ENCODE peak calls at places on chromosomes 5 and 9, in seven cellular contexts. One of them, this sample, is unnamed.

GRCh38 chr9:71783120-71783523 is 14.8 kb upstream of the CEMIP2 start:
- DNase-seq in MM.1S: no peak
- DNase-seq in SK-N-SH: no peak
- DNase-seq in GM23338: no peak
- DNase-seq in HCT116: no peak
- DNase-seq in PC-3: peak
- DNase-seq in OCI-LY7: peak
- DNase-seq in this sample: no peak

GRCh38 chr5:16192311-16192710 is 12.7 kb upstream of the MARCHF11 start:
- DNase-seq in MM.1S: peak
- DNase-seq in GM23338: no peak
- DNase-seq in SK-N-SH: no peak
- DNase-seq in PC-3: no peak
- DNase-seq in OCI-LY7: no peak
- DNase-seq in HCT116: no peak
- DNase-seq in this sample: no peak

GRCh38 chr9:36187414-36187813 is 3.3 kb upstream of the CLTA start:
- DNase-seq in GM23338: no peak
- DNase-seq in HCT116: no peak
- DNase-seq in MM.1S: peak
- DNase-seq in SK-N-SH: no peak
- DNase-seq in PC-3: no peak
- DNase-seq in OCI-LY7: no peak
- DNase-seq in this sample: peak

GRCh38 chr5:54656261-54656728 is 138.7 kb downstream of the SNX18 start:
- DNase-seq in MM.1S: no peak
- DNase-seq in PC-3: no peak
- DNase-seq in SK-N-SH: no peak
- DNase-seq in OCI-LY7: no peak
- DNase-seq in GM23338: no peak
- DNase-seq in HCT116: no peak
- DNase-seq in this sample: no peak

GRCh38 chr9:134171316-134172197 is 7.2 kb upstream of the RNU6ATAC start:
- DNase-seq in MM.1S: no peak
- DNase-seq in OCI-LY7: no peak
- DNase-seq in HCT116: no peak
- DNase-seq in PC-3: no peak
- DNase-seq in SK-N-SH: no peak
- DNase-seq in GM23338: no peak
- DNase-seq in this sample: peak

GRCh38 chr9:29511680-29512079 is 1938.4 kb upstream of the C9orf72 start:
- DNase-seq in GM23338: peak
- DNase-seq in SK-N-SH: no peak
- DNase-seq in MM.1S: no peak
- DNase-seq in HCT116: no peak
- DNase-seq in PC-3: no peak
- DNase-seq in OCI-LY7: no peak
- DNase-seq in this sample: no peak

GRCh38 chr9:115849679-115850412 is 303.7 kb upstream of the PAPPA start:
- DNase-seq in HCT116: no peak
- DNase-seq in MM.1S: peak
- DNase-seq in PC-3: no peak
- DNase-seq in SK-N-SH: no peak
- DNase-seq in OCI-LY7: no peak
- DNase-seq in GM23338: no peak
- DNase-seq in this sample: peak

GRCh38 chr5:176543428-176544182 is 5.5 kb upstream of the CDHR2 start:
- DNase-seq in HCT116: no peak
- DNase-seq in GM23338: peak
- DNase-seq in SK-N-SH: peak
- DNase-seq in OCI-LY7: peak
- DNase-seq in MM.1S: peak
- DNase-seq in PC-3: peak
- DNase-seq in this sample: peak

GRCh38 chr9:29958469-29958868 is 2385.2 kb upstream of the C9orf72 start:
- DNase-seq in HCT116: no peak
- DNase-seq in PC-3: no peak
- DNase-seq in OCI-LY7: no peak
- DNase-seq in GM23338: no peak
- DNase-seq in MM.1S: no peak
- DNase-seq in SK-N-SH: no peak
- DNase-seq in this sample: no peak

GRCh38 chr9:114899461-114899860 is 30.9 kb downstream of the TNFSF8 start:
- DNase-seq in SK-N-SH: no peak
- DNase-seq in MM.1S: no peak
- DNase-seq in OCI-LY7: no peak
- DNase-seq in PC-3: no peak
- DNase-seq in HCT116: no peak
- DNase-seq in GM23338: no peak
- DNase-seq in this sample: no peak

GRCh38 chr5:123047706-123048105 is 11.2 kb upstream of the PPIC start:
- DNase-seq in GM23338: no peak
- DNase-seq in SK-N-SH: no peak
- DNase-seq in HCT116: no peak
- DNase-seq in OCI-LY7: no peak
- DNase-seq in MM.1S: no peak
- DNase-seq in PC-3: no peak
- DNase-seq in this sample: no peak

GRCh38 chr5:76358-77169 is 15.4 kb upstream of the PLEKHG4B start:
- DNase-seq in SK-N-SH: no peak
- DNase-seq in MM.1S: no peak
- DNase-seq in GM23338: no peak
- DNase-seq in OCI-LY7: no peak
- DNase-seq in PC-3: no peak
- DNase-seq in HCT116: no peak
- DNase-seq in this sample: no peak

GRCh38 chr5:103464801-103465484 is 97.6 kb downstream of the NUDT12 start:
- DNase-seq in MM.1S: no peak
- DNase-seq in OCI-LY7: no peak
- DNase-seq in GM23338: peak
- DNase-seq in PC-3: peak
- DNase-seq in SK-N-SH: no peak
- DNase-seq in HCT116: no peak
- DNase-seq in this sample: no peak

GRCh38 chr5:112419596-112420110 is 576 bp upstream of the EPB41L4A start:
- DNase-seq in MM.1S: peak
- DNase-seq in HCT116: peak
- DNase-seq in GM23338: peak
- DNase-seq in SK-N-SH: peak
- DNase-seq in OCI-LY7: no peak
- DNase-seq in PC-3: no peak
- DNase-seq in this sample: peak

GRCh38 chr9:35903049-35903448 is 3.0 kb upstream of the HRCT1 start:
- DNase-seq in OCI-LY7: peak
- DNase-seq in HCT116: peak
- DNase-seq in GM23338: peak
- DNase-seq in MM.1S: peak
- DNase-seq in SK-N-SH: peak
- DNase-seq in PC-3: peak
- DNase-seq in this sample: peak

GRCh38 chr9:744790-745456 is 96.6 kb upstream of the DMRT1 start:
- DNase-seq in GM23338: no peak
- DNase-seq in HCT116: no peak
- DNase-seq in MM.1S: no peak
- DNase-seq in OCI-LY7: no peak
- DNase-seq in SK-N-SH: no peak
- DNase-seq in PC-3: no peak
- DNase-seq in this sample: no peak

GRCh38 chr9:27426717-27427645 is 97.1 kb upstream of the IFNK start:
- DNase-seq in MM.1S: no peak
- DNase-seq in HCT116: no peak
- DNase-seq in GM23338: peak
- DNase-seq in OCI-LY7: no peak
- DNase-seq in SK-N-SH: no peak
- DNase-seq in PC-3: peak
- DNase-seq in this sample: peak

GRCh38 chr9:82512724-82513123 is 524.2 kb downstream of the SPATA31D1 start:
- DNase-seq in MM.1S: no peak
- DNase-seq in HCT116: no peak
- DNase-seq in SK-N-SH: no peak
- DNase-seq in OCI-LY7: no peak
- DNase-seq in PC-3: no peak
- DNase-seq in GM23338: no peak
- DNase-seq in this sample: no peak

GRCh38 chr9:97647996-97648395 is 14.4 kb downstream of the NCBP1 start:
- DNase-seq in GM23338: no peak
- DNase-seq in PC-3: no peak
- DNase-seq in SK-N-SH: no peak
- DNase-seq in HCT116: no peak
- DNase-seq in OCI-LY7: no peak
- DNase-seq in MM.1S: no peak
- DNase-seq in this sample: no peak

GRCh38 chr9:134341306-134341705 is 15.1 kb downstream of the RXRA start:
- DNase-seq in OCI-LY7: no peak
- DNase-seq in GM23338: no peak
- DNase-seq in MM.1S: no peak
- DNase-seq in SK-N-SH: no peak
- DNase-seq in HCT116: no peak
- DNase-seq in PC-3: no peak
- DNase-seq in this sample: no peak

GRCh38 chr9:89740722-89741121 is 135.9 kb downstream of the GADD45G start:
- DNase-seq in PC-3: no peak
- DNase-seq in OCI-LY7: peak
- DNase-seq in HCT116: no peak
- DNase-seq in SK-N-SH: no peak
- DNase-seq in GM23338: no peak
- DNase-seq in MM.1S: peak
- DNase-seq in this sample: no peak

GRCh38 chr9:3243676-3244075 is 282.1 kb downstream of the RFX3 start:
- DNase-seq in GM23338: no peak
- DNase-seq in HCT116: no peak
- DNase-seq in MM.1S: no peak
- DNase-seq in OCI-LY7: no peak
- DNase-seq in SK-N-SH: no peak
- DNase-seq in PC-3: no peak
- DNase-seq in this sample: no peak

GRCh38 chr5:158388018-158388417 is 529.1 kb upstream of the CLINT1 start:
- DNase-seq in HCT116: no peak
- DNase-seq in GM23338: no peak
- DNase-seq in SK-N-SH: peak
- DNase-seq in OCI-LY7: no peak
- DNase-seq in PC-3: no peak
- DNase-seq in MM.1S: no peak
- DNase-seq in this sample: no peak

GRCh38 chr9:77945798-77946197 is 85.8 kb downstream of the GNAQ start:
- DNase-seq in HCT116: no peak
- DNase-seq in MM.1S: no peak
- DNase-seq in GM23338: no peak
- DNase-seq in PC-3: no peak
- DNase-seq in OCI-LY7: no peak
- DNase-seq in SK-N-SH: no peak
- DNase-seq in this sample: peak

GRCh38 chr9:121635300-121635699 is 16.1 kb upstream of the DAB2IP start:
- DNase-seq in GM23338: no peak
- DNase-seq in HCT116: no peak
- DNase-seq in MM.1S: no peak
- DNase-seq in SK-N-SH: no peak
- DNase-seq in OCI-LY7: no peak
- DNase-seq in PC-3: no peak
- DNase-seq in this sample: no peak

GRCh38 chr5:68744196-68744595 is 349.6 kb upstream of the SLC30A5 start:
- DNase-seq in HCT116: no peak
- DNase-seq in SK-N-SH: no peak
- DNase-seq in OCI-LY7: no peak
- DNase-seq in PC-3: no peak
- DNase-seq in GM23338: no peak
- DNase-seq in MM.1S: no peak
- DNase-seq in this sample: no peak

GRCh38 chr5:68749076-68749475 is 344.7 kb upstream of the SLC30A5 start:
- DNase-seq in HCT116: no peak
- DNase-seq in MM.1S: no peak
- DNase-seq in PC-3: no peak
- DNase-seq in OCI-LY7: no peak
- DNase-seq in GM23338: no peak
- DNase-seq in SK-N-SH: no peak
- DNase-seq in this sample: no peak

GRCh38 chr5:68746220-68747076 is 347.4 kb upstream of the SLC30A5 start:
- DNase-seq in HCT116: no peak
- DNase-seq in PC-3: no peak
- DNase-seq in SK-N-SH: no peak
- DNase-seq in OCI-LY7: no peak
- DNase-seq in GM23338: no peak
- DNase-seq in MM.1S: no peak
- DNase-seq in this sample: no peak

GRCh38 chr5:68747077-68747420 is 346.8 kb upstream of the SLC30A5 start:
- DNase-seq in SK-N-SH: no peak
- DNase-seq in OCI-LY7: no peak
- DNase-seq in PC-3: no peak
- DNase-seq in HCT116: no peak
- DNase-seq in GM23338: no peak
- DNase-seq in MM.1S: no peak
- DNase-seq in this sample: no peak

DNA sequence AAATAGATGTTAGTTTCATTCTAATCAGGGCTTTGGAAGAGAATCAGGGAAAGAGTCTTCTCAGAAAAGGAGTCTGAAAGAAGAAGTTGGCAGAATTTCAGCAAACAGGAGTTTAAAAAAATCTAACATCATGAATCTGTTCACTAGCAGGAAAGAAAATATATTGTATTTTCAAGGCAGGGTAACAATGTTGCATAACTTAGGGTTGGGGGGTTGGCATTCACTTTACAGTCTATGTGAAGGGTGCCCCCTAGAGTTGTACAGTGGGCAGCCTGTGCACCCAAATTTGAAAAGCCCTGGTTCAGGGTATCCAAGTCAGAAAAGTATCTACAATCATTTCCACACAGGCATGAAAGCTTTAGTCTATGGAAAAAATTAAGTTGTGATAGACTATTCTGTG is 348.4 kb upstream of the SLC30A5 start:
- DNase-seq in SK-N-SH: no peak
- DNase-seq in MM.1S: no peak
- DNase-seq in HCT116: no peak
- DNase-seq in GM23338: peak
- DNase-seq in PC-3: no peak
- DNase-seq in OCI-LY7: no peak
- DNase-seq in this sample: peak
- TF ChIP-seq EZH2phosphoT487 in SK-N-SH: no peak
- TF ChIP-seq EZH2phosphoT487 in MM.1S: no peak
- TF ChIP-seq EZH2phosphoT487 in HCT116: no peak
- TF ChIP-seq EZH2phosphoT487 in GM23338: no peak
- TF ChIP-seq EZH2phosphoT487 in PC-3: no peak
- TF ChIP-seq EZH2phosphoT487 in OCI-LY7: no peak
- TF ChIP-seq EZH2phosphoT487 in this sample: no peak

GRCh38 chr9:127396808-127397721 is at the start of gene SLC2A8:
- DNase-seq in OCI-LY7: peak
- DNase-seq in HCT116: peak
- DNase-seq in PC-3: peak
- DNase-seq in SK-N-SH: peak
- DNase-seq in MM.1S: peak
- DNase-seq in GM23338: peak
- DNase-seq in this sample: peak
- TF ChIP-seq EZH2phosphoT487 in OCI-LY7: no peak
- TF ChIP-seq EZH2phosphoT487 in HCT116: no peak
- TF ChIP-seq EZH2phosphoT487 in PC-3: no peak
- TF ChIP-seq EZH2phosphoT487 in SK-N-SH: no peak
- TF ChIP-seq EZH2phosphoT487 in MM.1S: no peak
- TF ChIP-seq EZH2phosphoT487 in GM23338: no peak
- TF ChIP-seq EZH2phosphoT487 in this sample: no peak

GRCh38 chr9:135463140-135463539 is 16.4 kb upstream of the PPP1R26 start:
- DNase-seq in MM.1S: no peak
- DNase-seq in PC-3: peak
- DNase-seq in OCI-LY7: no peak
- DNase-seq in HCT116: peak
- DNase-seq in SK-N-SH: no peak
- DNase-seq in GM23338: no peak
- DNase-seq in this sample: peak
- TF ChIP-seq EZH2phosphoT487 in MM.1S: no peak
- TF ChIP-seq EZH2phosphoT487 in PC-3: no peak
- TF ChIP-seq EZH2phosphoT487 in OCI-LY7: no peak
- TF ChIP-seq EZH2phosphoT487 in HCT116: no peak
- TF ChIP-seq EZH2phosphoT487 in SK-N-SH: no peak
- TF ChIP-seq EZH2phosphoT487 in GM23338: no peak
- TF ChIP-seq EZH2phosphoT487 in this sample: no peak

GRCh38 chr9:131668439-131669233 is 71.2 kb downstream of the RAPGEF1 start:
- DNase-seq in MM.1S: no peak
- DNase-seq in OCI-LY7: peak
- DNase-seq in HCT116: no peak
- DNase-seq in PC-3: peak
- DNase-seq in SK-N-SH: peak
- DNase-seq in GM23338: no peak
- DNase-seq in this sample: peak
- TF ChIP-seq EZH2phosphoT487 in MM.1S: no peak
- TF ChIP-seq EZH2phosphoT487 in OCI-LY7: no peak
- TF ChIP-seq EZH2phosphoT487 in HCT116: no peak
- TF ChIP-seq EZH2phosphoT487 in PC-3: no peak
- TF ChIP-seq EZH2phosphoT487 in SK-N-SH: no peak
- TF ChIP-seq EZH2phosphoT487 in GM23338: no peak
- TF ChIP-seq EZH2phosphoT487 in this sample: peak

This sample was measured in GM23248.